ENCODE peak calls at places on chromosomes 12 and 14, in six cellular contexts. V, A, K, U, R and T are unnamed samples.

GRCh38 chr14:98370352-98370751 is 901.6 kb downstream of the BCL11B start:
- DNase-seq in V (no peak), A (no peak), K (no peak), U (no peak), R (no peak), T (no peak)

GRCh38 chr14:68792022-68792829 is 641 bp downstream of the ZFP36L1 start:
- DNase-seq in V (no peak), A (no peak), K (no peak), U (no peak), R (no peak), T (no peak)

GRCh38 chr12:3342051-3342450 is 149.0 kb upstream of the PRMT8 start:
- DNase-seq in V (peak; percentile 82), A (no peak), K (no peak), U (no peak), R (no peak), T (no peak)

GRCh38 chr14:78983126-78983525 is 813.0 kb downstream of the NRXN3 start:
- DNase-seq in V (no peak), A (no peak), K (no peak), U (no peak), R (no peak), T (no peak)

GRCh38 chr14:36657409-36658090 is 4.1 kb upstream of the PAX9 start:
- DNase-seq in V (peak; percentile 41), A (no peak), K (no peak), U (peak; percentile 78), R (no peak), T (no peak)

GRCh38 chr14:99603965-99604765 is at the start of gene CCDC85C:
- DNase-seq in V (peak; percentile 100), A (peak; percentile 81), K (peak; percentile 32), U (peak; percentile 95), R (peak; percentile 85), T (peak; percentile 99)

GRCh38 chr14:77516111-77516510 is 17.5 kb upstream of the ISM2 start:
- DNase-seq in V (no peak), A (no peak), K (no peak), U (no peak), R (no peak), T (no peak)

GRCh38 chr12:124730455-124730932 is 133.2 kb downstream of the SCARB1 start:
- DNase-seq in V (no peak), A (peak; percentile 91), K (no peak), U (no peak), R (no peak), T (no peak)

GRCh38 chr14:71961972-71962371 is 29.7 kb downstream of the RGS6 start:
- DNase-seq in V (no peak), A (no peak), K (no peak), U (no peak), R (no peak), T (no peak)

GRCh38 chr12:113918306-113918705 is 47.8 kb downstream of the RBM19 start:
- DNase-seq in V (no peak), A (no peak), K (no peak), U (no peak), R (no peak), T (no peak)

GRCh38 chr12:111685811-111686573 is at the start of the genes ACAD10 and BRAP:
- DNase-seq in V (peak; percentile 98), A (peak; percentile 89), K (peak; percentile 89), U (peak; percentile 96), R (peak; percentile 87), T (peak; percentile 96)

GRCh38 chr12:93379432-93380308 is 1.9 kb downstream of the NUDT4 start:
- DNase-seq in V (no peak), A (no peak), K (no peak), U (no peak), R (no peak), T (no peak)

GRCh38 chr12:80701388-80701787 is 6.0 kb upstream of the MYF6 start:
- DNase-seq in V (no peak), A (no peak), K (no peak), U (no peak), R (no peak), T (no peak)

GRCh38 chr14:102592969-102593840 is 756 bp downstream of the RCOR1 start:
- DNase-seq in V (peak; percentile 82), A (no peak), K (no peak), U (peak; percentile 73), R (no peak), T (peak; percentile 68)

GRCh38 chr12:89859513-89860220 is 151.0 kb upstream of the ATP2B1 start:
- DNase-seq in V (no peak), A (no peak), K (no peak), U (no peak), R (no peak), T (no peak)

GRCh38 chr12:130846386-130846785 is 7.3 kb upstream of the STX2 start:
- DNase-seq in V (no peak), A (no peak), K (no peak), U (no peak), R (no peak), T (no peak)

GRCh38 chr12:77122661-77123060 is 57.3 kb upstream of the E2F7 start:
- DNase-seq in V (no peak), A (no peak), K (no peak), U (no peak), R (no peak), T (no peak)

GRCh38 chr14:97491697-97492096 is 694.5 kb downstream of the VRK1 start:
- DNase-seq in V (no peak), A (no peak), K (no peak), U (no peak), R (no peak), T (no peak)

GRCh38 chr12:118326971-118327370 is 45.7 kb downstream of the TAOK3 start:
- DNase-seq in V (peak; percentile 37), A (no peak), K (no peak), U (no peak), R (no peak), T (no peak)

GRCh38 chr12:127690161-127690560 is 576.8 kb upstream of the TMEM132C start:
- DNase-seq in V (no peak), A (no peak), K (no peak), U (no peak), R (no peak), T (peak; percentile 16)

GRCh38 chr14:32727827-32728226 is 210.9 kb upstream of the NPAS3 start:
- DNase-seq in V (no peak), A (peak; percentile 35), K (no peak), U (no peak), R (no peak), T (no peak)

DNA sequence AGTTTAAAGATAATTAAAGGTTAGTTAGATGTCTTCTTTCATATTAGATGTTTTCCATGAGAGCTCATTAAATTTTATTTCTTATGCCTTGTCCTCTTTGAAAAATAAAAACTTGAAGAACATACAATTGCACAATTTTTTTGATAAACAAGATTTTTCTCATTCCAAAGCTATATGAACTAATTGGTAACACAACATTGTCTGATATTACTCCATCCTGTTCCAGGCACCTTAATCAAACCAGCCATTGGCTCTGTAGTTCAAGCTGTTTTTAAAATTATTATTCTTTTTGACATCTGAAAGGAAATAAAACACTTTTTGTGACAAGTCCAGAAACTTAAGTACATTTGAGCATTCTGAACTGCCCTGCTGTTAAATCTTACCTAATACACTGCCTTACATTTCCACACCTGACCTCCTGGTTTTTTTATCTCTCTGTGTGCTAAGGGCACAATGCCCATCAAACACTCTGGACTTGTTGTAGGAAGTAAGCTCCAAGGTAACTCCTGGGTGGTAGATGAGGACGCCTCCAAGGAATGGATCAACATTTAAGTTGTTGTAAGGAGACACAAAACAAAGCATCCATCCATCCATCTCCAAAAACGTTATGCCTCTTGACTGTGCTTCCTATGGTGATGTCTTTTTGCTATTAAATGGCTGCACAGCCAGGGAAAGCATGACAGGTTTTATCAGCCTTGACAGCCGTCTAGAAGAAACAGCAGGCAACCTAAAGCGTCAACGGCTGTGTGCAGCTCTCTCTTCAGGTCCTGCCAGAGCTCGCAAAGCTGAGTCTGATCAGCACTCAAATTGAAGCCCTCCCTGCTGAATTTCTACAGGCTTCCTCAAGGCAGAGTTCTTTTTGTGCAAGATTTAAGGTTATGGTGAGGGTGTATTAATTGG is 449.9 kb upstream of the FLRT2 start:
- DNase-seq in V (no peak), A (no peak), K (no peak), U (no peak), R (no peak), T (no peak)
- TF ChIP-seq JUND in V (no peak), A (no peak), K (no peak), U (no peak), R (no peak), T (no peak)

GRCh38 chr14:105155681-105156413 is 12.7 kb downstream of the JAG2 start:
- DNase-seq in V (no peak), A (no peak), K (no peak), U (no peak), R (no peak), T (no peak)
- TF ChIP-seq JUND in V (no peak), A (no peak), K (no peak), U (no peak), R (no peak), T (no peak)

GRCh38 chr12:49243631-49244030 is 21.3 kb upstream of the TUBA1C start:
- DNase-seq in V (no peak), A (no peak), K (no peak), U (no peak), R (no peak), T (no peak)

DNA sequence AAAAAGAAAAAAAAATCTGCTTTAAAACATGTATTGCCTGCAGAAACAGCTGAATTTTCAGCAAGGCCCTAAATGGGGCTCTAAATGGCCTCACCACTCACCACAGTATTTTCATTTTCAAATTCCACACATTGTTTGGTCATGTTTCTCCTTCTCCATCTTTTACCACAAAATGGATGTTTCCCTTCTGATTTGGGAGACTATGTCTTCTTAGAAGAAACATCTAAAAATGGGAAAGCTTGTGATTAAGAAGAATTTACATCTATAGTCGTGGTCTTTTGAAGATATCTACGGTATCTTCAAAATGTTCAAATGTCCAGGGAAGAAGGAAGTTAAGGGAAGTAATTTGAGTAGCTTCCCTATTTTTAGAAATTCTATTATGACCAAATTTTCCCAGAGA is 20.7 kb upstream of the TUBA1C start:
- DNase-seq in V (no peak), A (no peak), K (no peak), U (no peak), R (no peak), T (no peak)
- TF ChIP-seq JUND in V (no peak), A (no peak), K (no peak), U (no peak), R (no peak), T (no peak)

GRCh38 chr14:103744621-103745395 is 29.2 kb downstream of the ZFYVE21 start:
- DNase-seq in V (no peak), A (no peak), K (no peak), U (no peak), R (no peak), T (no peak)
- TF ChIP-seq JUND in V (no peak), A (no peak), K (no peak), U (no peak), R (no peak), T (no peak)